ENCODE peak calls at places on chromosomes 2 and 18, in four cellular contexts. A is activated T-helper 1 cell treated with anti-CD3 and anti-CD28 coated beads, Interleukin-2, amount 50 U/mL, for 16 hours; W is GM04503; N is NCI-H2081. C is an unnamed sample.
A peak's percentile ranks its signal among the peaks of the same experiment; 100 is the strongest.

GRCh38 chr18:28999711-29000110 is 822.8 kb upstream of the CDH2 start:
- DNase-seq in A (no peak), W (peak; percentile 18), N (no peak), C (no peak)

GRCh38 chr2:212794471-212794870 is 255.9 kb upstream of the ERBB4 start:
- DNase-seq in A (no peak), W (no peak), N (peak; percentile 49), C (no peak)

GRCh38 chr18:49359732-49360444 is 100.6 kb downstream of the DYM start:
- DNase-seq in A (no peak), W (peak; percentile 76), N (peak; percentile 59), C (no peak)

GRCh38 chr18:63160172-63160995 is 159.2 kb downstream of the BCL2 start:
- DNase-seq in A (no peak), W (no peak), N (no peak), C (peak; percentile 31)

GRCh38 chr2:236749346-236749745 is 179.7 kb downstream of the ACKR3 start:
- DNase-seq in A (no peak), W (no peak), N (no peak), C (no peak)

GRCh38 chr2:241134711-241135110 is 14.6 kb downstream of the PASK start:
- DNase-seq in A (no peak), W (no peak), N (no peak), C (no peak)

GRCh38 chr18:837922-838321 is 25.9 kb upstream of the YES1 start:
- DNase-seq in A (no peak), W (no peak), N (no peak), C (no peak)

GRCh38 chr18:59005266-59005665 is 134.4 kb upstream of the SEC11C start:
- DNase-seq in A (no peak), W (peak; percentile 74), N (no peak), C (no peak)

GRCh38 chr18:48104703-48105102 is 174.2 kb upstream of the SMAD2 start:
- DNase-seq in A (no peak), W (no peak), N (no peak), C (no peak)

GRCh38 chr2:218671077-218671653 is 637 bp downstream of the RNF25 start:
- DNase-seq in A (no peak), W (no peak), N (no peak), C (no peak)

GRCh38 chr2:238137885-238138284 is 583 bp upstream of the KLHL30 start:
- DNase-seq in A (no peak), W (no peak), N (no peak), C (no peak)

GRCh38 chr2:35293261-35293660 is 1062.3 kb upstream of the CRIM1 start:
- DNase-seq in A (no peak), W (no peak), N (no peak), C (no peak)

GRCh38 chr2:113240150-113240914 is 38.4 kb downstream of the PAX8 start:
- DNase-seq in A (no peak), W (peak; percentile 67), N (peak; percentile 79), C (no peak)

GRCh38 chr2:7029291-7030059 is 112.3 kb downstream of the RNF144A start:
- DNase-seq in A (no peak), W (no peak), N (no peak), C (no peak)

GRCh38 chr2:205563646-205564045 is 118.7 kb upstream of the NRP2 start:
- DNase-seq in A (no peak), W (no peak), N (peak; percentile 16), C (no peak)

GRCh38 chr18:63290456-63291200 is 28.9 kb downstream of the BCL2 start:
- DNase-seq in A (no peak), W (no peak), N (no peak), C (no peak)

GRCh38 chr2:162063899-162064298 is 10.1 kb downstream of the DPP4 start:
- DNase-seq in A (no peak), W (no peak), N (no peak), C (no peak)

GRCh38 chr2:119158563-119159347 is at the start of gene C1QL2:
- DNase-seq in A (no peak), W (no peak), N (peak; percentile 58), C (no peak)

GRCh38 chr2:64522843-64523428 is 1.2 kb upstream of the AFTPH start:
- DNase-seq in A (peak; percentile 47), W (peak; percentile 39), N (peak; percentile 95), C (peak; percentile 72)

GRCh38 chr2:119520696-119521436 is 3.4 kb downstream of the SCTR start:
- DNase-seq in A (no peak), W (no peak), N (no peak), C (no peak)

GRCh38 chr18:2653467-2653866 is 2.1 kb upstream of the SMCHD1 start:
- DNase-seq in A (no peak), W (no peak), N (no peak), C (no peak)

GRCh38 chr2:231795525-231796327 is 9.5 kb downstream of the COPS7B start:
- DNase-seq in A (no peak), W (no peak), N (peak; percentile 78), C (no peak)

GRCh38 chr2:171712051-171712450 is 24.8 kb downstream of the DYNC1I2 start:
- DNase-seq in A (no peak), W (peak; percentile 80), N (no peak), C (no peak)

GRCh38 chr2:23760746-23761145 is 166.2 kb downstream of the ATAD2B start:
- DNase-seq in A (no peak), W (peak; percentile 12), N (peak; percentile 43), C (no peak)

GRCh38 chr18:8423051-8423558 is 186.1 kb upstream of the RAB12 start:
- DNase-seq in A (no peak), W (peak; percentile 12), N (no peak), C (no peak)

GRCh38 chr2:27174638-27175037 is 25.8 kb downstream of the TCF23 start:
- DNase-seq in A (no peak), W (no peak), N (no peak), C (no peak)